ENCODE peak calls at places on chromosome 3, in eight cellular contexts. H, T, Q, J, E, O, U and P are unnamed samples.

GRCh38 chr3:127371846-127372245 is 84.0 kb upstream of the PRR20G start:
- DNase-seq in Q (no peak), H (no peak), U (no peak), T (no peak), O (no peak), E (no peak), J (no peak), P (no peak)

GRCh38 chr3:45232531-45232930 is 6.4 kb upstream of the TMEM158 start:
- DNase-seq in H (no peak), O (no peak), Q (no peak), U (no peak), T (no peak), E (no peak), J (no peak), P (no peak)

GRCh38 chr3:132652640-132653270 is 6.9 kb downstream of the ACAD11 start:
- DNase-seq in J (no peak), Q (no peak), H (no peak), U (no peak), T (no peak), E (no peak), O (no peak), P (no peak)

GRCh38 chr3:128382221-128382807 is 84.4 kb downstream of the DNAJB8 start:
- DNase-seq in U (peak; percentile 79), Q (no peak), E (no peak), O (peak; percentile 82), T (peak; percentile 27), J (no peak), H (peak; percentile 78), P (no peak)

GRCh38 chr3:72311425-72311824 is 526.5 kb upstream of the PROK2 start:
- DNase-seq in T (no peak), Q (no peak), U (no peak), E (no peak), H (no peak), O (no peak), J (no peak), P (no peak)

GRCh38 chr3:140147965-140148490 is 213.0 kb downstream of the CLSTN2 start:
- DNase-seq in Q (no peak), U (no peak), O (no peak), E (no peak), H (no peak), T (no peak), J (no peak), P (no peak)

GRCh38 chr3:69084326-69084667 is 440 bp upstream of the ARL6IP5 start:
- DNase-seq in U (no peak), O (peak; percentile 50), T (no peak), Q (no peak), E (no peak), H (no peak), J (peak; percentile 10), P (no peak)

GRCh38 chr3:65732060-65732933 is 306.4 kb downstream of the MAGI1 start:
- DNase-seq in U (no peak), T (no peak), H (peak; percentile 24), O (peak; percentile 15), E (no peak), Q (no peak), J (peak; percentile 33), P (no peak)

GRCh38 chr3:18444597-18445420 is 19.7 kb upstream of the SATB1 start:
- DNase-seq in O (peak; percentile 70), H (peak; percentile 65), T (no peak), Q (peak; percentile 73), J (peak; percentile 65), E (peak; percentile 59), U (peak; percentile 80), P (peak; percentile 76)

GRCh38 chr3:50271314-50272072 is 2.5 kb downstream of the SEMA3B start:
- DNase-seq in H (peak; percentile 82), U (no peak), J (no peak), O (no peak), E (no peak), Q (no peak), T (no peak), P (no peak)

GRCh38 chr3:105322570-105323273 is 44.0 kb upstream of the ALCAM start:
- DNase-seq in E (no peak), H (no peak), U (no peak), O (no peak), Q (no peak), J (no peak), T (no peak), P (no peak)

GRCh38 chr3:42300013-42300412 is 34.0 kb upstream of the CCK start:
- DNase-seq in O (peak; percentile 6), Q (no peak), E (peak; percentile 42), U (no peak), T (no peak), H (peak; percentile 37), J (no peak), P (no peak)

GRCh38 chr3:11583638-11584046 is 60.1 kb downstream of the VGLL4 start:
- DNase-seq in H (no peak), U (no peak), T (no peak), J (no peak), O (no peak), E (no peak), Q (peak; percentile 27), P (no peak)

GRCh38 chr3:179410317-179410716 is 41.0 kb downstream of the GNB4 start:
- DNase-seq in Q (no peak), T (no peak), E (no peak), J (no peak), O (no peak), U (no peak), H (no peak), P (no peak)

GRCh38 chr3:15845475-15845874 is 47.7 kb upstream of the ANKRD28 start:
- DNase-seq in H (no peak), O (no peak), E (no peak), T (no peak), J (no peak), Q (no peak), U (no peak), P (no peak)

GRCh38 chr3:138062037-138062436 is 52.1 kb downstream of the CLDN18 start:
- DNase-seq in H (no peak), U (no peak), Q (no peak), T (no peak), J (no peak), E (no peak), O (no peak), P (no peak)

GRCh38 chr3:187291512-187292132 is at the start of gene MASP1:
- DNase-seq in Q (peak; percentile 15), U (no peak), O (no peak), T (no peak), H (no peak), E (peak; percentile 50), J (no peak), P (no peak)

GRCh38 chr3:196238612-196239190 is 22.4 kb downstream of the SLC51A start:
- DNase-seq in H (no peak), O (no peak), J (no peak), E (no peak), U (no peak), T (no peak), Q (no peak), P (no peak)
- H3K27ac ChIP-seq in H (no peak overlapping the region), O (no peak overlapping the region), J (no peak overlapping the region), E (no peak overlapping the region), U (no peak overlapping the region), T (no peak overlapping the region), Q (no peak overlapping the region), P (no peak overlapping the region)

GRCh38 chr3:114218578-114219185 is 18.7 kb downstream of the ZNF80 start:
- DNase-seq in O (no peak), U (no peak), H (no peak), Q (no peak), E (no peak), J (no peak), T (no peak), P (no peak)
- TF ChIP-seq CTCF in O (no peak), U (no peak), H (no peak), Q (no peak), E (no peak), J (no peak), T (no peak), P (no peak)

GRCh38 chr3:54954019-54954418 is 26.2 kb upstream of the LRTM1 start:
- DNase-seq in T (no peak), H (peak; percentile 32), E (peak; percentile 55), O (peak; percentile 5), U (no peak), Q (no peak), J (peak; percentile 3), P (no peak)

GRCh38 chr3:54957711-54958110 is 29.9 kb upstream of the LRTM1 start:
- DNase-seq in Q (no peak), E (no peak), J (no peak), U (no peak), O (no peak), H (no peak), T (no peak), P (no peak)

GRCh38 chr3:54955941-54956340 is 28.1 kb upstream of the LRTM1 start:
- DNase-seq in H (no peak), E (no peak), O (no peak), J (no peak), U (no peak), T (no peak), Q (no peak), P (no peak)

GRCh38 chr3:54954516-54954915 is 26.7 kb upstream of the LRTM1 start:
- DNase-seq in E (peak; percentile 48), T (no peak), U (no peak), O (no peak), J (no peak), Q (no peak), H (no peak), P (no peak)

GRCh38 chr3:54955496-54955895 is 27.6 kb upstream of the LRTM1 start:
- DNase-seq in O (no peak), Q (no peak), T (no peak), J (no peak), H (no peak), U (no peak), E (no peak), P (no peak)
- H3K9me3 ChIP-seq in O (no peaks in the 10 kb centered on the region), Q (no peaks in the 10 kb centered on the region), T (no peaks in the 10 kb centered on the region), J (no peaks in the 10 kb centered on the region), H (no peaks in the 10 kb centered on the region), U (no peaks in the 10 kb centered on the region), E (no peaks in the 10 kb centered on the region), P (no peaks in the 10 kb centered on the region)

GRCh38 chr3:86954226-86954625 is 36.7 kb downstream of the VGLL3 start:
- DNase-seq in J (no peak), E (no peak), T (no peak), H (no peak), U (no peak), Q (no peak), O (no peak), P (no peak)

GRCh38 chr3:86950717-86951116 is 40.2 kb downstream of the VGLL3 start:
- DNase-seq in Q (no peak), T (no peak), U (no peak), E (no peak), H (no peak), J (no peak), O (no peak), P (no peak)

GRCh38 chr3:86951343-86951742 is 39.6 kb downstream of the VGLL3 start:
- DNase-seq in T (no peak), Q (no peak), O (no peak), J (no peak), H (no peak), E (no peak), U (no peak), P (no peak)

GRCh38 chr3:86948840-86949239 is 42.1 kb downstream of the VGLL3 start:
- DNase-seq in J (no peak), H (no peak), O (no peak), T (no peak), U (no peak), E (no peak), Q (no peak), P (no peak)

DNA sequence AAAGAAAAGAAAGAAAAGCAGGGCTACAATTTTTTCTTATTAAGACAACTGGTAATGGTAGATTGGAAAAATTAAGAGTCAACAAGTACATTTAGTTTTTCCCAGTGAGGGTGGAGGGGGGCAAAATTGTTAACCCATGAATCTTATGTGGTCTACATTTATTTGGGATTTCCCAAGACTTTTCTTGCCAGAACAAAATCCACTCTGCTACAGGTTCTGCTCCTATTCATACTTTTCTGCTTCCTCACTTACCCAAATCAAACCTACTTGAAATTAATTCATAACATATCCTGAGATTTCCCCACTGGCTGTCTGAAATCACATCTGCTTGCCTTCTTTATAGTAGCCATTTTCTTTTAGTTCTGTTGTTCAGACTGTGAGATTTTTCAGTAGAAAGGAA is 41.1 kb downstream of the VGLL3 start:
- DNase-seq in T (no peak), U (no peak), H (no peak), Q (no peak), J (no peak), E (no peak), O (no peak), P (no peak)
- H3K27ac ChIP-seq in T (no peak overlapping the region), U (no peak overlapping the region), H (no peak overlapping the region), Q (no peak overlapping the region), J (no peak overlapping the region), E (no peak overlapping the region), O (no peak overlapping the region), P (no peak overlapping the region)